ENCODE peak calls at places on chromosomes 1 and 21, in nine cellular contexts. W, A, E, U, K, T, L, R and I are unnamed samples.

GRCh38 chr1:231357831-231358354 is 19.8 kb downstream of the SPRTN start:
- DNase-seq in K (no peak), T (no peak), W (no peak), A (peak), U (peak), E (peak), R (peak), L (peak), I (peak)

GRCh38 chr1:165841582-165842362 is 14.4 kb downstream of the UCK2 start:
- DNase-seq in L (peak), U (no peak), K (no peak), A (no peak), E (peak), W (no peak), T (no peak), R (no peak), I (no peak)

GRCh38 chr1:6646499-6647148 is 22.0 kb downstream of the THAP3 start:
- DNase-seq in A (peak), R (no peak), U (peak), K (no peak), L (peak), T (no peak), W (no peak), E (peak), I (peak)

GRCh38 chr1:216246577-216246976 is 176.7 kb downstream of the USH2A start:
- DNase-seq in L (no peak), T (no peak), E (no peak), W (no peak), A (no peak), R (no peak), U (no peak), K (no peak), I (no peak)

GRCh38 chr1:156495401-156496140 is 5.0 kb downstream of the MEF2D start:
- DNase-seq in A (no peak), K (no peak), L (no peak), U (no peak), R (no peak), T (no peak), W (no peak), E (no peak), I (no peak)

GRCh38 chr21:41411449-41412089 is 14.5 kb upstream of the MX1 start:
- DNase-seq in K (no peak), L (no peak), A (no peak), U (no peak), R (no peak), W (no peak), E (peak), T (no peak), I (no peak)

GRCh38 chr1:94884101-94884875 is 42.6 kb downstream of the CNN3 start:
- DNase-seq in A (no peak), L (peak), T (no peak), U (peak), E (peak), K (no peak), R (no peak), W (no peak), I (peak)

GRCh38 chr1:24903011-24903461 is 27.0 kb downstream of the RUNX3 start:
- DNase-seq in U (no peak), A (no peak), R (no peak), L (no peak), T (no peak), E (no peak), K (no peak), W (no peak), I (no peak)

GRCh38 chr1:43668956-43669355 is 19.0 kb downstream of the KDM4A start:
- DNase-seq in R (no peak), E (peak), A (no peak), T (no peak), W (no peak), U (no peak), L (no peak), K (no peak), I (no peak)

GRCh38 chr1:111852216-111852615 is 96.5 kb downstream of the DDX20 start:
- DNase-seq in A (no peak), T (no peak), E (no peak), L (no peak), U (no peak), R (no peak), W (no peak), K (peak), I (no peak)

GRCh38 chr1:20190256-20190655 is 3.9 kb upstream of the PLA2G2C start:
- DNase-seq in W (no peak), T (no peak), L (no peak), K (no peak), R (no peak), E (no peak), U (no peak), A (no peak), I (no peak)

GRCh38 chr21:23695449-23695848 is 1911.8 kb downstream of the MRPL39 start:
- DNase-seq in W (no peak), U (no peak), T (no peak), E (no peak), K (no peak), R (no peak), L (no peak), A (no peak), I (no peak)

GRCh38 chr1:150362721-150363425 is 1.1 kb upstream of the RPRD2 start:
- DNase-seq in U (peak), W (no peak), T (no peak), R (no peak), K (no peak), E (no peak), L (no peak), A (no peak), I (no peak)

GRCh38 chr1:170339565-170339964 is 192.4 kb upstream of the GORAB start:
- DNase-seq in A (no peak), W (no peak), K (no peak), U (no peak), L (no peak), R (no peak), T (no peak), E (no peak), I (no peak)

GRCh38 chr1:1827456-1827855 is 49.2 kb upstream of the NADK start:
- DNase-seq in E (no peak), K (no peak), W (no peak), T (no peak), R (no peak), U (no peak), L (no peak), A (no peak), I (no peak)

GRCh38 chr1:10152709-10153284 is 57.6 kb upstream of the KIF1B start:
- DNase-seq in L (peak), R (peak), U (peak), W (peak), E (peak), T (no peak), A (no peak), K (peak), I (peak)

GRCh38 chr21:45022736-45023135 is 51.6 kb upstream of the ADARB1 start:
- DNase-seq in W (no peak), T (no peak), R (no peak), K (no peak), L (no peak), A (no peak), E (no peak), U (no peak), I (no peak)

GRCh38 chr1:161863549-161863948 is 97.4 kb downstream of the ATF6 start:
- DNase-seq in U (no peak), A (no peak), R (no peak), T (no peak), L (no peak), W (no peak), E (no peak), K (no peak), I (no peak)

GRCh38 chr1:161869291-161869690 is 103.2 kb downstream of the ATF6 start:
- DNase-seq in R (no peak), K (no peak), L (no peak), W (no peak), A (no peak), T (no peak), U (no peak), E (no peak), I (no peak)

DNA sequence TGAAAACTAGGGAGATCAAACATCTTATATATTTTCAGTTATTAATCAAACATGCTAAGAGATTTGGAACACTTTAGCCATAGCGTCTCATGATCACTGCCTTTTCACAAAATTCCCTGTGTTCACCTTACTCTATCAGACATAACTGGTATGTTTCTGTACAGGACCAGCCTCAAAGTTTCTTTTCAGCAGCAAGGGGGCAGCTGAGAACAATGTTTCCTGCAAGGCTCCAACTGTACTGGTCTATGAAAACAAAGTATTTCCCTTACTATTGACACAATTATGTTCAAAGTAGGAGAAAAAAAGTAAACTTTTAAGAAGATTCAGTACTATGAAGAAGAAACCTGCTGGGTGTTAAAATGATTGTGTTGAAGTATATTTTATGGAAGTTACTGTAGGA is 98.5 kb downstream of the ATF6 start:
- DNase-seq in T (no peak), W (no peak), E (no peak), A (no peak), U (no peak), L (peak), R (no peak), K (no peak), I (peak)
- TF ChIP-seq CTCF in T (no peak), W (peak), E (peak), A (peak), U (peak), L (peak), R (peak), K (no peak), I (peak)

GRCh38 chr1:205961970-205962820 is 18.9 kb upstream of the SLC26A9 start:
- DNase-seq in R (no peak), A (no peak), U (peak), L (no peak), E (no peak), W (no peak), T (no peak), K (no peak), I (no peak)

GRCh38 chr1:205962821-205963221 is 19.6 kb upstream of the SLC26A9 start:
- DNase-seq in R (no peak), U (no peak), K (no peak), W (no peak), E (no peak), A (no peak), T (no peak), L (no peak), I (no peak)

GRCh38 chr1:205963352-205963751 is 20.1 kb upstream of the SLC26A9 start:
- DNase-seq in K (no peak), T (no peak), L (peak), R (peak), A (no peak), E (peak), U (no peak), W (no peak), I (no peak)

GRCh38 chr1:205965039-205965630 is 21.9 kb upstream of the SLC26A9 start:
- DNase-seq in R (no peak), W (no peak), A (no peak), L (no peak), E (no peak), T (no peak), U (no peak), K (no peak), I (no peak)

GRCh38 chr1:205963756-205964155 is 20.5 kb upstream of the SLC26A9 start:
- DNase-seq in T (no peak), E (no peak), U (no peak), K (no peak), R (no peak), A (no peak), L (no peak), W (no peak), I (no peak)
- TF ChIP-seq CTCF in T (no peak), E (no peak), U (no peak), K (no peak), R (no peak), A (no peak), L (no peak), W (no peak), I (no peak)

GRCh38 chr21:31559368-31560119 is 99.9 kb upstream of the SOD1 start:
- DNase-seq in R (peak), L (no peak), A (peak), E (peak), T (peak), W (peak), U (peak), K (peak), I (peak)
- TF ChIP-seq CTCF in R (no peak), L (no peak), A (no peak), E (no peak), T (no peak), W (no peak), U (no peak), K (no peak), I (no peak)

GRCh38 chr1:57340361-57341192 is 83.3 kb downstream of the DAB1 start:
- DNase-seq in K (peak), L (no peak), E (no peak), T (no peak), A (no peak), U (no peak), W (no peak), R (no peak), I (no peak)
- TF ChIP-seq CTCF in K (no peak), L (no peak), E (peak), T (no peak), A (no peak), U (no peak), W (no peak), R (no peak), I (no peak)

DNA sequence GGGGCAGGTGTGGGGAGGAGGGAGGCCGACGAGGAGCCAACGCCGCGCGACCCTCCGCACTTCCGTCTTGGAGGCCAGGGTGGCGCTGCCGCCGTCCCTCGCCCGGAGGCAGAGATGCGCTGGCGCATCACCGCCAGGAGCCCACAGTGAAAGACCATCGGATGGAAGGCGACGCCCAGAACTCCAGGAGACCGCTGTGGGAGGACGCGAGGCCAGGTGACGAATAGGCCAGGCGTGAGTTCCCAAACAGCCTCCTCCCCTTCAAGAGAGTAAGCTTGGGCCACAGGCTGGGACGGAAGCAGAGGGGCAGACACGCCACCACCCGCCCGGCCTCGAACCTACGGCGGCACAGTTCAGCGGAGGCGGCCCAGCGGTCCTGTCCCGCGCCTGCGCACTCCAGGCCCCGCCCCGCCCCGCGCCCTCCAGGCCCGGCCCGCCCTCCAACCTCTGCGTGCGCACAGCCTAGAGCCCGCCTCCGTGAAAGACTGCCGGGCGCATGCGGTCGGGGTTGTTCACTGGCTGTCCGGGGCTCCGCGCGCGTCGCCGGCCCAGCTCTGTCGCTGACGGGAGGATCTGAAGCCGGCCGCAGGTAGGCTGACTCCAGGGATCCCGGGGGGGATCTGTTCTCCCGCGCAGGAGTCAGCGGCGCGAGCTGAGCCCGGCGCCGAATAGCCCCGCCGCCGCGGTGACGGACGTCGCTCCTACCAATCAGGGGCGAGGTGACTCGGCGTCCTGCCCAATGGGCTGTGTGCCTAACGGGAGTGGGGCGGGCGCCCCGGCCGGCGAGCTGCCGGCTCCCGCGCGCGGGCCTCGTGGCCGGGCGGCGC is at the start of gene CTPS1:
- DNase-seq in U (peak), L (peak), R (peak), T (peak), K (peak), A (peak), W (peak), E (peak), I (peak)
- TF ChIP-seq CTCF in U (no peak), L (peak), R (peak), T (peak), K (no peak), A (peak), W (peak), E (no peak), I (peak)

GRCh38 chr1:13788795-13789194 is 88.8 kb downstream of the PRDM2 start:
- DNase-seq in L (no peak), R (no peak), U (no peak), E (no peak), W (no peak), K (no peak), T (no peak), A (no peak), I (no peak)
- TF ChIP-seq CTCF in L (peak), R (no peak), U (no peak), E (no peak), W (no peak), K (no peak), T (no peak), A (no peak), I (no peak)

DNA sequence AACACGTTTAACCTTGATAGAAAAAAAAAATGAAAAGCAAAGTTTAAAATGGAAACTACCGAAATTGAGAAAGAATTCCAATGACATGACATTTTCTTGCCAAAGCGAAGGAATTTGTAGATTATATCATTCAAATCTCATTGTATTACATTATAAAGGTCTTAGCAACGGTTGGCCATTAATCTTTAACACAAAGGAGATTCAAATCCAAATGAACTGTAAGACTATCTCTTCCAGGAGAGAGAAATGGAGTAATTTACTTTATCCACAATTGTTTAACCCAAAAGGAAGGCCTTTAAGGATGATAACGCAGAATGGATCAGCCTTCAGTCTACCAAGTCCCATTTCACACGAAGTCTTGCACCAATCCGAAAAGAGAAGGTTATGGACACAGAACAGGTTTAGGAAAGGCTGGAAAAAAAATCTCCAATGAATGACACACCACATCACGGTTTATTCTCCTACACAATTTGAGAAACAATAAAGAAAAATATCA is 1.5 kb downstream of the ENAH start:
- DNase-seq in A (no peak), R (no peak), L (peak), U (no peak), W (no peak), E (peak), T (no peak), K (no peak), I (no peak)
- TF ChIP-seq CTCF in A (no peak), R (no peak), L (no peak), U (no peak), W (no peak), E (no peak), T (no peak), K (no peak), I (no peak)